ENCODE peak calls at places on chromosomes 5 and 9, in five cellular contexts. R is PC-3, J is mammary epithelial cell, L is hepatocyte, Z is GM12878. O is an unnamed sample.

GRCh38 chr9:113566712-113567071 is 103.2 kb downstream of the RGS3 start:
- DNase-seq in R (no peak), J (peak; percentile 66), L (no peak), Z (no peak), O (no peak)

GRCh38 chr5:151721087-151721646 is 34.5 kb upstream of the SPARC start:
- DNase-seq in R (no peak), J (peak; percentile 60), L (no peak), Z (peak; percentile 95), O (no peak)

GRCh38 chr5:111834926-111835599 is 78.1 kb upstream of the NREP start:
- DNase-seq in R (peak; percentile 19), J (no peak), L (no peak), Z (no peak), O (peak; percentile 33)

GRCh38 chr9:130745829-130746228 is 52.2 kb downstream of the EXOSC2 start:
- DNase-seq in R (no peak), J (no peak), L (no peak), Z (no peak), O (peak; percentile 32)

GRCh38 chr9:86242012-86242411 is 17.4 kb downstream of the C9orf153 start:
- DNase-seq in R (no peak), J (no peak), L (peak; percentile 8), Z (no peak), O (peak; percentile 53)

GRCh38 chr5:140821375-140822280 is at the start of gene PCDHA5:
- DNase-seq in R (peak; percentile 83), J (no peak), L (no peak), Z (no peak), O (peak; percentile 38)

GRCh38 chr5:55868846-55869245 is 17.7 kb downstream of the IL31RA start:
- DNase-seq in R (peak; percentile 90), J (peak; percentile 99), L (peak; percentile 76), Z (no peak), O (peak; percentile 99)

GRCh38 chr5:176881816-176882565 is 17.2 kb downstream of the HK3 start:
- DNase-seq in R (no peak), J (no peak), L (no peak), Z (no peak), O (no peak)

GRCh38 chr5:170585278-170585677 is 81.5 kb downstream of the KCNIP1 start:
- DNase-seq in R (no peak), J (no peak), L (no peak), Z (no peak), O (no peak)

GRCh38 chr5:79886456-79886855 is 104.6 kb downstream of the MTX3 start:
- DNase-seq in R (no peak), J (no peak), L (no peak), Z (no peak), O (no peak)

GRCh38 chr9:4793412-4794005 is 765 bp downstream of the RCL1 start:
- DNase-seq in R (no peak), J (no peak), L (no peak), Z (no peak), O (peak; percentile 54)

GRCh38 chr5:109936091-109936490 is 246.4 kb downstream of the MAN2A1 start:
- DNase-seq in R (no peak), J (peak; percentile 10), L (no peak), Z (no peak), O (no peak)

GRCh38 chr9:132597073-132597775 is 14.8 kb downstream of the BARHL1 start:
- DNase-seq in R (no peak), J (no peak), L (no peak), Z (no peak), O (no peak)

GRCh38 chr9:134324359-134325095 is 1.7 kb upstream of the RXRA start:
- DNase-seq in R (peak; percentile 41), J (no peak), L (no peak), Z (no peak), O (no peak)

GRCh38 chr5:43772601-43773031 is 169.6 kb downstream of the NNT start:
- DNase-seq in R (peak; percentile 30), J (peak; percentile 62), L (no peak), Z (no peak), O (peak; percentile 51)

GRCh38 chr5:179422213-179422839 is 77.1 kb upstream of the ADAMTS2 start:
- DNase-seq in R (no peak), J (no peak), L (no peak), Z (no peak), O (no peak)

GRCh38 chr9:14692918-14693861 is at the start of gene ZDHHC21:
- DNase-seq in R (peak; percentile 53), J (peak; percentile 54), L (peak; percentile 77), Z (no peak), O (peak; percentile 51)

GRCh38 chr9:125681657-125682056 is 25.4 kb downstream of the MAPKAP1 start:
- DNase-seq in R (no peak), J (no peak), L (no peak), Z (no peak), O (no peak)

GRCh38 chr9:94973491-94973941 is 247.0 kb downstream of the AOPEP start:
- DNase-seq in R (no peak), J (no peak), L (no peak), Z (no peak), O (peak; percentile 71)

GRCh38 chr5:68711311-68712200 is 382.3 kb upstream of the SLC30A5 start:
- DNase-seq in R (no peak), J (no peak), L (peak; percentile 16), Z (peak; percentile 72), O (no peak)

GRCh38 chr9:114924327-114924726 is 6.1 kb downstream of the TNFSF8 start:
- DNase-seq in R (no peak), J (no peak), L (no peak), Z (no peak), O (no peak)

GRCh38 chr9:114925039-114925438 is 5.4 kb downstream of the TNFSF8 start:
- DNase-seq in R (no peak), J (no peak), L (no peak), Z (no peak), O (no peak)

GRCh38 chr9:114914139-114914538 is 16.3 kb downstream of the TNFSF8 start:
- DNase-seq in R (no peak), J (no peak), L (no peak), Z (no peak), O (no peak)

GRCh38 chr9:114923918-114924317 is 6.5 kb downstream of the TNFSF8 start:
- DNase-seq in R (no peak), J (no peak), L (no peak), Z (no peak), O (no peak)

DNA sequence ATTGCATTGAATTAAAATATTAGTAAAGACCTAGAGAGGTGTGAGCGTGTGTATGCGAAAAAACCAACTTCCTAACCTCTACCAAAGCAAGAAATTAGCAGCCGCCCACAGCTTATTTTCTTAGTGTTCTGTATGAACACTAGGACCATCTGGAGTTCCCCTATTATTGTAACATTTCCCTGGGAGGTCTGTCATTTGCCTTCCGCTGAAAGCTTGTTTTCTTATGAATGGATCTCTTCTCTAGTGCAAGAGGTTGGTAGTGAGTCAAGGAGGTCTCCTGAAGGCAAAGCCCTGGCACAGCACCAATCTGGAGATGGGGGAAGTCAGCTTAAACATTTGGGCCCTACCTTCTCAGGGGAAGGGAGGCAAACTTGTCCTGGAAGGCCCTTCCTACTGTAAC is 10.8 kb downstream of the TNFSF8 start:
- DNase-seq in R (no peak), J (no peak), L (no peak), Z (no peak), O (no peak)
- H3K4me1 ChIP-seq in R (no peaks in the 10 kb centered on the region), J (no peaks in the 10 kb centered on the region), L (no peaks in the 10 kb centered on the region), Z (no peaks in the 10 kb centered on the region), O (no peaks in the 10 kb centered on the region)

GRCh38 chr5:123700624-123701023 is 188.6 kb downstream of the CSNK1G3 start:
- DNase-seq in R (peak; percentile 84), J (peak; percentile 91), L (peak; percentile 27), Z (no peak), O (peak; percentile 99)
- H2AFZ ChIP-seq in R (peak overlapping the region; percentile 3), J (peak overlapping the region; percentile 39), L (peak overlapping the region; percentile 19), Z (no peak overlapping the region), O (peak overlapping the region; percentile 33)

GRCh38 chr5:163565931-163566608 is 60.7 kb downstream of the MAT2B start:
- DNase-seq in R (peak; percentile 38), J (peak; percentile 23), L (peak; percentile 40), Z (peak; percentile 11), O (peak; percentile 60)
- TF ChIP-seq EZH2 in R (peak; percentile 36), J (peak; percentile 45), L (no peak), Z (no peak), O (no peak)

DNA sequence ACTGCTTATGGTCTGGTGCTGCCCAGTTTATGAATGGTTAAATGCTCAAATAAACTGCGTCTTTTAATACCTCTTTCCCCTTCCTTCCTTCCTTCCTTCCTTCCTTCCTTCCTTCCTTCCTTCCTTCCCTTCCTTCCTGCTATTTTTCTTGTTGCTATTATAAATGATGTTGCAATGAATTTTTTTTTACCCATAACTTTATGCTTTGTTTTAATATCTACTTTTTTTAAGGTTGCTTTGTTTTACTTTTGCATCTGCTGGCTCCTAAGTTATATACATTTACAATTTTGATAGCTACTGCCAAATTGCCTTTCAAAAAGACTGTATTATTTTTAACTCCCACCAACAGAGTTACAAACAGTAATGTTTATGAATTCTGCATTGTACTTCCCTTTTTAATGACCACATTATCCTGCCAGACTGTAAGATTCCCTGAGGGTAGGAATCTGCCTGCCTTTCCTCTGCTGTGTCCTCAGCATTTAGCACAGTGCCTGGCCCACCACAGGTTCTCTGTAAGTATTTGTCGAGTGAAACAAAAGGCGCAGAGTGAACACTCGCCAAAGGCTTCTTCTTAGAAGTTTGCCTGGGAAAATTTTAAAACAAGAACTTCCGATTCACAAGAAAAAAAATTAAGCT is 36.9 kb downstream of the KIF4B start:
- DNase-seq in R (no peak), J (no peak), L (peak; percentile 13), Z (no peak), O (no peak)
- H3K4me1 ChIP-seq in R (no peaks in the 10 kb centered on the region), J (no peaks in the 10 kb centered on the region), L (peaks cover 18% of the 10 kb centered on the region), Z (no peaks in the 10 kb centered on the region), O (no peaks in the 10 kb centered on the region)

GRCh38 chr9:112332272-112332671 is 1.1 kb downstream of the PTBP3 start:
- DNase-seq in R (peak; percentile 10), J (no peak), L (no peak), Z (no peak), O (no peak)
- H2AFZ ChIP-seq in R (peak overlapping the region; percentile 56), J (peak overlapping the region; percentile 78), L (peak overlapping the region; percentile 81), Z (no peak overlapping the region), O (no peak overlapping the region)